ENCODE peak calls at places on chromosomes 6 and 20, in four cellular contexts. Q, C, A and K are unnamed samples.

GRCh38 chr6:154478691-154479090 is 31.8 kb downstream of the CNKSR3 start:
- DNase-seq in Q (no peak), C (no peak), A (no peak), K (no peak)

GRCh38 chr6:109236140-109237081 is 141.1 kb downstream of the CEP57L1 start:
- DNase-seq in Q (peak; percentile 91), C (no peak), A (no peak), K (no peak)

GRCh38 chr6:32252326-32253009 is 28.6 kb upstream of the NOTCH4 start:
- DNase-seq in Q (no peak), C (no peak), A (no peak), K (no peak)

GRCh38 chr6:11616200-11616611 is 78.7 kb downstream of the TMEM170B start:
- DNase-seq in Q (no peak), C (peak; percentile 83), A (no peak), K (peak; percentile 97)

GRCh38 chr6:108027594-108027993 is 46.9 kb downstream of the OSTM1 start:
- DNase-seq in Q (no peak), C (no peak), A (no peak), K (no peak)

GRCh38 chr20:25290646-25291431 is 43.0 kb downstream of the PYGB start:
- DNase-seq in Q (no peak), C (no peak), A (no peak), K (no peak)

GRCh38 chr6:35568967-35569606 is 56.4 kb upstream of the TULP1 start:
- DNase-seq in Q (peak; percentile 63), C (no peak), A (peak; percentile 43), K (no peak)

GRCh38 chr6:23174781-23175361 is 605.5 kb downstream of the HDGFL1 start:
- DNase-seq in Q (no peak), C (peak; percentile 96), A (no peak), K (peak; percentile 90)

GRCh38 chr6:89154131-89154530 is 8.3 kb downstream of the PM20D2 start:
- DNase-seq in Q (no peak), C (no peak), A (no peak), K (no peak)

GRCh38 chr6:147390909-147391536 is 117.5 kb upstream of the SAMD5 start:
- DNase-seq in Q (peak; percentile 47), C (no peak), A (no peak), K (no peak)

GRCh38 chr6:141594874-141595273 is 537.9 kb upstream of the GJE1 start:
- DNase-seq in Q (no peak), C (no peak), A (no peak), K (no peak)
- TF ChIP-seq CTCF in Q (no peak), C (peak; percentile 6), A (no peak), K (no peak)

GRCh38 chr20:37651932-37652331 is 41.9 kb upstream of the CTNNBL1 start:
- DNase-seq in Q (peak; percentile 83), C (no peak), A (peak; percentile 69), K (no peak)
- TF ChIP-seq CTCF in Q (peak; percentile 73), C (peak; percentile 23), A (peak; percentile 59), K (peak; percentile 16)

GRCh38 chr6:16872543-16873230 is 111.4 kb upstream of the ATXN1 start:
- DNase-seq in Q (no peak), C (no peak), A (no peak), K (no peak)
- TF ChIP-seq CTCF in Q (no peak), C (no peak), A (no peak), K (no peak)

GRCh38 chr20:48012401-48012974 is 227.2 kb upstream of the SULF2 start:
- DNase-seq in Q (no peak), C (peak; percentile 95), A (no peak), K (peak; percentile 84)
- TF ChIP-seq CTCF in Q (no peak), C (peak; percentile 78), A (no peak), K (peak; percentile 53)

DNA sequence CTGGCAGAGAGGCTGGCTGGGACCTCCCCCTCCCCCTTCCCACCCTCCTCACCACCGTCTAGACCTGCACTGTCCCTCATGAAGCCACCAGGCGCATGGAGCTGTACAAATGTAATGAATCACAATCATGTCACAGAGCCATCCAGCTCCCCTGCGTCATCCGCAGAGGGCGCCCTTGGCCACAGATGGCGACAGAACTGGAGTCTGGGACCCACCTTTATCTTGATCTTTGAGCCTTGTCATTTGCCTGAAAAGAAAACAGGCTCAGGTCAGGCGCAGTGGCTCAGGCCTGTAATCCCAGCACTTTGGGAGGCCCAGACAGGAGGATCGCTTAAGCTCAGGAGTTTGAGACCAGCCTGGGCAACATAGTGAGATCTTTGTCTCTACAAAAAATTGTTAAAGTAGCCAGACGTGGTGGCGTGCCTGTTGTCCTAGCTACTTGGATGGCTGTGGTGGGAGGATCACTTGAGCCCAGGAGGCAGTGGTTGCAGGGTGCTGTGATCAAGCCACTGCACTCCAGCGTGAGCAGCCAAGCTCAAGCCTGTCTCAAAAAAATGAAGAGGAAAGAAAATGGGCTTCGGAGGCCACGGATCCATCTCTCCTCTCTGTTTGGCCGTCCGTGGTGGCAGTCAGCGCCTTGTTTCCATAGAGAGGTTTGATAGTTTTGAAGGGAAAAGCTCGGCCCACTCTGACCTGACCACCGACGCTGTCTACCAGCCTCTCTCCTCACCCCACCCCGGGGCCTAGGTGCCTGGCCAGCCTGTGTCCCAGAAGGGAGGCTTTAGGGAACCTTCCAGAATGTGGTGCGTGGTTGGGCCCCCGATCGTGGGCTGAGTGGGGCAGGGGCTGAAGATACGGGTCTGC is 6.2 kb downstream of the COL9A3 start:
- DNase-seq in Q (peak; percentile 68), C (no peak), A (peak; percentile 64), K (no peak)
- TF ChIP-seq CTCF in Q (peak; percentile 55), C (peak; percentile 27), A (peak; percentile 38), K (peak; percentile 35)